ENCODE peak calls at places on chromosomes 12 and 14, in five cellular contexts. Z is IMR-90, O is trophoblast cell, D is H1, W is mesendoderm. A is an unnamed sample.

GRCh38 chr12:46933947-46934346 is 108.2 kb upstream of the SLC38A4 start:
- DNase-seq in Z (peak), O (peak), D (no peak), W (peak), A (peak)

GRCh38 chr12:98439471-98440164 is 75.8 kb upstream of the TMPO start:
- DNase-seq in Z (no peak), O (no peak), D (no peak), W (peak), A (no peak)

GRCh38 chr12:52191841-52192791 is at the start of gene KRT80:
- DNase-seq in Z (peak), O (peak), D (no peak), W (peak), A (no peak)

GRCh38 chr12:120421701-120422100 is 16.2 kb upstream of the COX6A1 start:
- DNase-seq in Z (no peak), O (no peak), D (no peak), W (peak), A (no peak)

GRCh38 chr12:66217342-66217929 is 28.4 kb downstream of the IRAK3 start:
- DNase-seq in Z (no peak), O (peak), D (no peak), W (no peak), A (no peak)

GRCh38 chr12:98503593-98504367 is 11.6 kb upstream of the TMPO start:
- DNase-seq in Z (peak), O (peak), D (peak), W (peak), A (peak)

GRCh38 chr14:83777516-83777915 is 1752.4 kb upstream of the FLRT2 start:
- DNase-seq in Z (peak), O (no peak), D (no peak), W (no peak), A (no peak)

GRCh38 chr14:102154121-102154520 is 14.4 kb downstream of the WDR20 start:
- DNase-seq in Z (no peak), O (no peak), D (no peak), W (no peak), A (no peak)

GRCh38 chr12:39990122-39991101 is 115.5 kb downstream of the SLC2A13 start:
- DNase-seq in Z (peak), O (peak), D (peak), W (peak), A (no peak)

GRCh38 chr12:129607293-129607692 is 296.5 kb downstream of the TMEM132D start:
- DNase-seq in Z (no peak), O (no peak), D (no peak), W (peak), A (peak)

GRCh38 chr12:66693901-66694513 is 15.1 kb upstream of the GRIP1 start:
- DNase-seq in Z (peak), O (peak), D (no peak), W (peak), A (peak)

GRCh38 chr14:87066221-87066817 is 926.7 kb downstream of the GALC start:
- DNase-seq in Z (peak), O (peak), D (no peak), W (peak), A (no peak)

DNA sequence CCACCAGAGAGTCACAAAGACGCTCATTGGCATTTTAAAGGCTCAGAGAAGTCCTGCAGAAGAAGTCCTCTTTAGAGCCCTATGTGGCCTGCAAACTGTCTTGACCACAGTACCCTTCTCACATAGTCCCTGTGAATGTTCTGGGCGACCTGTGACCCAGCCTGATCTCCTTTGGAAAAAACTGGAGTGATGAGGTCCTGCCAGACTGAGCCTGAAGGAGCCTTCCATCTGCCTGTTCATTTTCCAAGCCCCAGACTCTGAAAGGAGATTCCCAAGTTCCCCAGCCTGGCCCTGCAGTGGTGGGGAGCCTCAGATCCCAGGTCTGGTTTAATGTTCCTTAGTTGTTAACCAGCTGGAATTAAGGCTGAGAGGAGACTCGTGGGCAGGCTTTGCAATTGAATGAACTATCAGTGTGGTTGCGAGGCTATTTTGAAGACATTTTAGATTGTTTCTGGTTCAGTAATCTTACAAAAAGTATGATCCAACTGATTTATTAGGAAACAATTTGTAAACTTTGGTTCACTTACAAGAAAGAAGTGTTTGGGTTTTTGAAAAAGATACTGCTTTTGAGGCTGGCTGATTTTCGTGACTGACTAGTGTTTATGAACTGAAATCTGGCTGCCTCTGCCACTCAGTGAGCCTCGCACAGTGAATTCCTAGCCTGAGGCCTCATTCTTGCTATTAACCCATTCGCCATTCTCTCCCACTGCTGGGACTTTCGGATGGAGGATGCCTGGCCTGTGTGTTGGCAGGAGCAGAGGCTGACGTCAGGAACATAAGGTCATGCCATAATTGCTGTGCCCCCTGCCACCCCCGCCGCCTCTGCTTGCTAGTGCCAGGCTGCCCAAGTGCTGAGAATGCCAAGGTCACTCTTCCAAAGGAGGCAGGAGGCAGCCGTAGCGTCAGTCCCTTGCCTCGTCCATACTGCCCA is 249.0 kb downstream of the CACNA1C start:
- DNase-seq in Z (peak), O (peak), D (no peak), W (no peak), A (no peak)
- H3K18ac ChIP-seq in Z (peak), O (no peak), D (no peak), W (no peak), A (peak)

DNA sequence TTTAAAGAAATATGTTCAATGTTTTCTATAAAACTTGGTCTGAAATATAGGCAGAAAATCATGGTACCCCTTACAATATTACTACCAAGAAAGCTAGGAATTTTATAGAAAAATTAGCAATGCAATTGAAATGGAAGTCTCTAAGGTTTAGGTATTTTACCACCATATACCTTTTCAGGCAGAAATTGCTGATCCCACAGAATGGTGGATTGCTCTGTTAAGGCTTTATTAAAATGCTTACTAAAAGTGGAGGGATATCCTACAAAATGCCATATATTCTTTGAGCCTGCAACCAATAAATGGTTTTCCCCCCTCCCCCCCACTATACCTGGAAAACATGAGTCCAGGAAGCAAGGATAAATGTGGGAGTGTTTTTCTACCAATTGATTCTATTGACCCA is 718.1 kb upstream of the NOVA1 start:
- DNase-seq in Z (no peak), O (no peak), D (no peak), W (no peak), A (no peak)
- H3K27ac ChIP-seq in Z (no peak), O (no peak), D (no peak), W (no peak), A (no peak)

GRCh38 chr12:104456950-104457745 is 400 bp downstream of the CHST11 start:
- DNase-seq in Z (peak), O (peak), D (peak), W (peak), A (peak)

GRCh38 chr12:104457746-104458644 is 1.2 kb downstream of the CHST11 start:
- DNase-seq in Z (no peak), O (peak), D (peak), W (no peak), A (no peak)

GRCh38 chr12:104460041-104460757 is 3.5 kb downstream of the CHST11 start:
- DNase-seq in Z (no peak), O (no peak), D (no peak), W (no peak), A (no peak)

GRCh38 chr12:104459556-104459909 is 2.8 kb downstream of the CHST11 start:
- DNase-seq in Z (no peak), O (no peak), D (no peak), W (no peak), A (no peak)

GRCh38 chr12:104458645-104459555 is 2.2 kb downstream of the CHST11 start:
- DNase-seq in Z (no peak), O (peak), D (peak), W (peak), A (no peak)
- H3K18ac ChIP-seq in Z (no peak), O (peak), D (no peak), W (peak), A (peak)

GRCh38 chr14:100864206-100864605 is 38.3 kb downstream of the MEG3 start:
- DNase-seq in Z (no peak), O (no peak), D (no peak), W (no peak), A (no peak)

GRCh38 chr14:100862793-100863192 is 36.9 kb downstream of the MEG3 start:
- DNase-seq in Z (no peak), O (no peak), D (no peak), W (no peak), A (no peak)

GRCh38 chr14:100865682-100866591 is 37.6 kb downstream of the RTL1 start:
- DNase-seq in Z (no peak), O (no peak), D (no peak), W (no peak), A (no peak)

GRCh38 chr14:100866666-100867630 is 36.6 kb downstream of the RTL1 start:
- DNase-seq in Z (no peak), O (no peak), D (no peak), W (no peak), A (no peak)

DNA sequence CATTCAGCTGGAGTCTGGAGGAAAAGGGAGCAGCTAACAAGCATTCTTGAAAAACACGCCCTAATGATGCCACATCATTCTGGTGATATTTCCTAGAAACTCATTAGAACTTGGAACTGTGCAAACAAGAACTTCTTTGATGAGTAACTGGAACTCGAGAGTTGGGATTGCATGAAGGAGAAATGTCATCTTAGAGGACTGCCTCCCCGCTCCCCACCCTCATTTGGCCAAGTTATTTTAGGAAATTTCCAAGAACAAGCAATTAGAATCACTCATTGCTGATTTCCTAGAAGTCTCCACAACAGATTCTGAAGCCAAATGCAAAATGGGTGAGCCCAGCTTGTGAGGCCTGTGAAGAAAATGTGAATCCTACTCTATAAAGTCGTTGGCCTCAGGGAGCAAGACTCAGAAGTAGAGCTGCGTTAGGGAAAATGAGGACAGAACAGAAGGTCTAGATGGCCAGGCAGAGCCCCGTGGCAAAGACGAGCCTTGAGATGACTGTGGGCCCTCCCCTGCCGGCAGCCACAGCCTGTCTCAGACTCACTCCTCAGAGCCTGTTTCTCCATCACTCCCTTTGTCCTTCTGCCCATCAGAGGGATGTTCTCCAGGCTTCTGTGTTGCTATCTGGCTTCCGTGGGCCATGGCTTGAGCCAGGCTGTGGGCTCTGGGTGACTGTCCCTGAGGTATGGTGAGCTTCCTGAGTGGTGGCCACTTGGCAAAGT is 38.4 kb downstream of the RTL1 start:
- DNase-seq in Z (peak), O (no peak), D (no peak), W (no peak), A (no peak)
- H3K27ac ChIP-seq in Z (no peak), O (no peak), D (no peak), W (no peak), A (no peak)

DNA sequence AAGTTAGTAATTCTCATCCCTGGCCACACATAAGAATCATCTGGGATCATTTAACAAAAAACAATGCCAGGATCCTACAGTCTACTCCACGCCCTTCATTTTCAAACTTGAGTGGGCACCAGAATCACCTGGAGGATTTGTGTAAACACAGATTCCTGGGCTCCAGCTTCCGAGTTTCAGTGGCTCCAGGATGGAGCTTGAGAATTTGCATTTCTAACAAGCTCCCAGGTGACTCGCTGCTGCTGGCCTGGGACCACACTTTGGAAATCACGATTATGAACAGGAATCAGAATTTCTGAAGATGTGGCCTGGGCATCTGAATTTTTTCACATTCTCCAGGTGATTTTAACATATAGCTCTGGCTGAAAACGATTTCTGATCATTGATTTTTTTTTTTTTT is 234.8 kb downstream of the CACNA1C start:
- DNase-seq in Z (no peak), O (no peak), D (no peak), W (no peak), A (no peak)
- H3K18ac ChIP-seq in Z (peak), O (no peak), D (no peak), W (no peak), A (no peak)

GRCh38 chr14:69631509-69631908 is 20.1 kb downstream of the SUSD6 start:
- DNase-seq in Z (peak), O (peak), D (no peak), W (no peak), A (no peak)

GRCh38 chr14:69632154-69632553 is 20.8 kb downstream of the SUSD6 start:
- DNase-seq in Z (no peak), O (no peak), D (no peak), W (peak), A (no peak)

GRCh38 chr14:69633238-69633637 is 21.8 kb downstream of the SUSD6 start:
- DNase-seq in Z (no peak), O (no peak), D (no peak), W (peak), A (no peak)

GRCh38 chr14:69634871-69635270 is 23.5 kb downstream of the SUSD6 start:
- DNase-seq in Z (no peak), O (no peak), D (no peak), W (no peak), A (no peak)

DNA sequence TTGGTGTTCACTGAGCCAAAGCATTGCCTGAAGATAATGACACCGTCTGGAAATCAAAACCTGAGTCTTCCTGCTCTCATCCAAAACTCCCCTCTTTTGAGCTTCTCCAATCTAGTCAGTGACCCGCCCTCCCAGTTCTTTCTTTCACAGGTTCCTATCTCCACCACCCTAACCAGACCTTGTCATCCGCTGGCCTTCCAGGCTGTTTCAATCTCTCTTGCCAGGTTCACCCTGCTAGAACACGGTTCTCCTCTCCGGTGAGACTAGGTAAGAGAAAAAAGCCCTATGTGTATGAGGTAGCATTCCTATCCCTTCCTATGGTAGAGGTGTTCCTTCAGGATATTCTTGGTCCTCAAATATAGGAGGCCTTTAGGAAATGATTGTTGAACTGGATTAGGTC is 21.4 kb downstream of the SUSD6 start:
- DNase-seq in Z (no peak), O (no peak), D (no peak), W (no peak), A (no peak)
- H3K27ac ChIP-seq in Z (peak), O (no peak), D (no peak), W (no peak), A (no peak)

GRCh38 chr12:1501001-1501400 is 93.4 kb downstream of the FBXL14 start:
- DNase-seq in Z (no peak), O (no peak), D (no peak), W (no peak), A (no peak)

GRCh38 chr12:1499351-1499750 is 95.0 kb downstream of the FBXL14 start:
- DNase-seq in Z (no peak), O (no peak), D (no peak), W (no peak), A (no peak)

GRCh38 chr12:1501695-1502440 is 92.5 kb downstream of the FBXL14 start:
- DNase-seq in Z (no peak), O (no peak), D (no peak), W (no peak), A (no peak)

GRCh38 chr12:1498199-1498740 is 96.1 kb downstream of the FBXL14 start:
- DNase-seq in Z (no peak), O (no peak), D (no peak), W (no peak), A (no peak)

GRCh38 chr12:1500095-1500801 is 94.1 kb downstream of the FBXL14 start:
- DNase-seq in Z (peak), O (no peak), D (no peak), W (peak), A (no peak)
- H3K18ac ChIP-seq in Z (peak), O (no peak), D (no peak), W (no peak), A (peak)

DNA sequence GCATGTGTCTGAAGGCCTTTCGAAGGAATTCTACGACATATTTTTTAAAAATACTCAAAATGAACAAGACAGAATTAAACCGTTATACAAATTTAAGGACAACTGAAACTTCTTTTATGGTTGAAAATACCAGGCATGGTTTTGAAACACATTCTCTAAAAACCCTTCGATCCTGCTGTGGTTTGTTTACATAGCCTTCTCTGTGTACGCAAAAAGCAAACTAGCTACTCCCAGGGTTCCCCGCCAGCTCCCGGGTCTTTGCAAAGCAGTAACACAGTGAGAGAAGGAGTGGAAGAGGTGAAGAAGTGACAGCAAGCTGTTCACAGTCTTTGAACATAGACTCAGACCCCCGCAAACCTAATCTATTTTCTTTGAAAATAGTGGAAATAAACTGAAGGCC is 2.2 kb upstream of the TC2N start:
- DNase-seq in Z (peak), O (no peak), D (no peak), W (peak), A (no peak)
- H3K27ac ChIP-seq in Z (no peak), O (no peak), D (no peak), W (no peak), A (no peak)

GRCh38 chr14:42214981-42215491 is 608.4 kb downstream of the LRFN5 start:
- DNase-seq in Z (peak), O (peak), D (no peak), W (peak), A (peak)
- H3K18ac ChIP-seq in Z (peak), O (no peak), D (no peak), W (no peak), A (no peak)

A was measured in neuronal stem cell.